ENCODE peak calls at places on chromosomes 12 and 14, in ten cellular contexts. B, E, Q, Y, K, J, I, D, L and U are unnamed samples.

GRCh38 chr12:96054262-96054645 is 18.9 kb upstream of the LTA4H start:
- DNase-seq in J (no peak), I (no peak), Q (no peak), K (no peak), B (no peak), D (no peak), L (no peak), E (no peak), Y (no peak), U (no peak)

GRCh38 chr14:60266021-60266937 is 17.3 kb downstream of the PPM1A start:
- DNase-seq in B (no peak), D (peak), I (no peak), J (peak), Q (no peak), L (peak), K (no peak), E (no peak), Y (no peak), U (no peak)

GRCh38 chr14:104115691-104116543 is 22.5 kb upstream of the KIF26A start:
- DNase-seq in I (no peak), Q (no peak), B (peak), Y (peak), D (no peak), J (no peak), K (peak), E (no peak), L (peak), U (no peak)

GRCh38 chr14:101248840-101249675 is 312.2 kb upstream of the DIO3 start:
- DNase-seq in B (no peak), Y (no peak), J (no peak), L (peak), K (peak), E (no peak), D (no peak), Q (peak), I (no peak), U (peak)

GRCh38 chr12:114919479-114919878 is 235.5 kb upstream of the TBX3 start:
- DNase-seq in Q (no peak), L (no peak), E (no peak), B (no peak), Y (no peak), I (no peak), D (no peak), K (no peak), J (no peak), U (no peak)

GRCh38 chr14:69443296-69443805 is 41.2 kb upstream of the PLEKHD1 start:
- DNase-seq in Q (no peak), K (no peak), Y (no peak), B (no peak), I (no peak), J (no peak), L (no peak), D (no peak), E (no peak), U (no peak)

GRCh38 chr14:67276131-67276530 is 34.9 kb downstream of the PALS1 start:
- DNase-seq in L (no peak), Q (no peak), K (no peak), E (no peak), B (no peak), D (no peak), J (no peak), Y (no peak), I (no peak), U (no peak)

GRCh38 chr14:22386924-22387775 is 201.9 kb downstream of the DAD1 start:
- DNase-seq in B (no peak), I (peak), K (peak), D (peak), E (peak), Y (peak), Q (peak), J (peak), L (peak), U (no peak)

GRCh38 chr12:19779393-19780056 is 340.2 kb downstream of the AEBP2 start:
- DNase-seq in K (no peak), D (no peak), I (no peak), Y (no peak), Q (no peak), B (no peak), J (no peak), E (no peak), L (no peak), U (no peak)

GRCh38 chr12:69608114-69608513 is 2.6 kb downstream of the LRRC10 start:
- DNase-seq in D (no peak), B (no peak), J (peak), Y (no peak), Q (no peak), L (no peak), I (no peak), K (no peak), E (no peak), U (no peak)

GRCh38 chr12:123253606-123254459 is 17.8 kb downstream of the CDK2AP1 start:
- DNase-seq in B (no peak), D (no peak), J (no peak), K (peak), I (peak), Q (no peak), L (peak), Y (no peak), E (no peak), U (no peak)

GRCh38 chr12:96225003-96225855 is 31.1 kb downstream of the ELK3 start:
- DNase-seq in L (peak), E (no peak), Q (no peak), J (no peak), K (no peak), I (no peak), B (no peak), Y (no peak), D (no peak), U (no peak)

GRCh38 chr12:57609781-57610552 is 1.3 kb upstream of the ARHGEF25 start:
- DNase-seq in Q (no peak), B (no peak), K (no peak), E (no peak), J (no peak), L (no peak), Y (no peak), D (no peak), I (no peak), U (no peak)

GRCh38 chr12:131865196-131865875 is 29.1 kb upstream of the ULK1 start:
- DNase-seq in D (peak), J (no peak), E (peak), B (no peak), I (no peak), K (no peak), L (no peak), Q (peak), Y (no peak), U (no peak)

GRCh38 chr14:53517276-53517960 is 364.3 kb upstream of the DDHD1 start:
- DNase-seq in Y (no peak), L (no peak), Q (no peak), J (no peak), K (no peak), D (no peak), B (no peak), E (peak), I (no peak), U (no peak)

GRCh38 chr12:131390408-131391100 is 320.3 kb upstream of the SFSWAP start:
- DNase-seq in D (peak), J (peak), Q (no peak), Y (peak), K (no peak), E (no peak), B (no peak), L (no peak), I (no peak), U (no peak)

GRCh38 chr12:57746025-57746424 is 1.2 kb downstream of the TSPAN31 start:
- DNase-seq in L (no peak), B (no peak), E (no peak), Y (no peak), K (no peak), J (no peak), Q (no peak), D (no peak), I (no peak), U (no peak)

GRCh38 chr12:2009623-2010022 is 5.4 kb upstream of the DCP1B start:
- DNase-seq in E (no peak), Q (no peak), I (no peak), D (no peak), L (no peak), Y (no peak), J (no peak), B (no peak), K (no peak), U (no peak)

GRCh38 chr12:47846294-47846996 is 26.7 kb upstream of the HDAC7 start:
- DNase-seq in E (no peak), L (no peak), Y (no peak), B (no peak), I (no peak), J (no peak), K (no peak), D (no peak), Q (no peak), U (no peak)

DNA sequence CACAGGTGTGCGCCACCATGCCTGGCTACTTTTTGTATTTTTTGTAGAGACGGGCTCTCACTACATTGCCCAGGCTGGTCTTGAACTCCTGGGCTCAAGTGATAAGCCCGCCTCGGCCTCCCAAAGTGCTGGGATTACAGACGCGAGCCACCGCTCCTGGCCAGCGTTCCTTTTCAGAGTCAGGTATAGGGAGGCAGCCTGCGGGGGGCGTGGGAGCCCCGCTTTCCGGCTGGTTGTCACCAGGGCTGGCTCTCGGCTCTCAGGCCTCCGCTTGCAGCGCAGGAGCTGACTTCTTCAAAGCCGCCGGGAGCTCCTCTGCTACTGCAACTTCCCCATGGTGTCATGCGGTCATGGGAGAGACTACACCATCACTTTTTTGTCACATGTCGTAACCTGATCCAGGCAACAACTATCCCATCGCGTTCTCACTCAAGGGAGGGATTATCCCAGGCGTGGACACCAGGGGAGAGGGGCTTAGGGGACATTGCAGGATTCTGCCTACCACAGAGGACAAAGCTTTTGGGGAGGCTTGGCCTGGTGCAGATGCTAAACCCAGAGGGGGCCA is 129.4 kb downstream of the SCARB1 start:
- DNase-seq in E (peak), D (no peak), Q (no peak), J (peak), B (no peak), Y (peak), K (no peak), I (peak), L (no peak), U (no peak)
- TF ChIP-seq POLR2A in E (no peak), D (no peak), Q (no peak), J (no peak), B (no peak), Y (no peak), K (no peak), I (no peak), L (no peak), U (no peak)

GRCh38 chr12:116277393-116278258 is at the start of gene MED13L:
- DNase-seq in I (peak), D (peak), B (peak), E (peak), Q (peak), J (peak), K (peak), Y (peak), L (peak), U (peak)
- TF ChIP-seq POLR2A in I (peak), D (peak), B (no peak), E (peak), Q (peak), J (no peak), K (no peak), Y (peak), L (peak), U (no peak)

GRCh38 chr12:121776190-121777098 is 17.0 kb downstream of the RHOF start:
- DNase-seq in B (peak), J (peak), I (peak), K (peak), Y (peak), D (peak), E (peak), Q (peak), L (peak), U (no peak)
- TF ChIP-seq POLR2A in B (no peak), J (no peak), I (no peak), K (no peak), Y (no peak), D (no peak), E (no peak), Q (no peak), L (no peak), U (no peak)

DNA sequence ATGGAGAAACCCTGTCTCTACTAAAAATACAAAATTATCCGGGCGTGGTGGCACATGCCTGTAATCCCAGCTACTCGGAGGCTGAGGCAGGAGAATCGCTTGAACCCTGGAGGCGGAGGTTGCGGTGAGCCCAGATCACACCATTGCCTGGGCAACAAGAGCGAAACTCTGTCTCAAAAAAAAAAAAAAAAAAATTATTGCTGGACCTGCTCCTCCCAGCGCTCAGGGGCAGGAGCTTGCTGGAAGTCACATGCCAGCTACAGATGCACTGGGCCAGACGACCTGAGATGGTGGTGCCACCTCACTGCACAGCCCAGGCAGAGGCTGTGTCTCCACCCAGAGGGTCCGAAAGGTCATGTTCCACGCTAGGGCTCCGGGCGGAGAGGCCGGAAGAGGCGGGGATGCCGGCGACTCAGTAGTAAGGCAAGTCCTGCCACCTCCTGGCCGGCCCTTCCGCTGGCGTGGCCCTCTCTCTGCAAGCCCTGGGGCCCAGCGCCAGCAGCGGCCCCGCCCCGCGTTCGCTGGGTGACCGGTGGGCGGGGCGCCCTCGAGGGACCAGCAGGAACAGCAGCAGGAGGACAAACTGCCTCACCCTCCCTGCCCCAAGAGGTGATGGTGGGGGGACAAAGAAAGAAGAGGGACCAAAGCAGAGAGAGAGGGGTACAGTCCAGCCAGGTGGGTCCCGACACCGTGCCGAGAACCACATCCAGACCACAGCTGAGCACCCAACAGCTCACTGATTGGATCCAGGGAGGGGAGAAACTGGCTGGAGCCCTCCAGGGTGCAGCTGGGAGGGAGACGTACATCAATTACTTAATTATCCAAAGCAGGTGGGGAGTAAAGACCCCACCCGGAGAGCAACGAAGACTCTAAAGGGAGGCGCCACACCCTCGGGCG is 3.6 kb upstream of the RHOF start:
- DNase-seq in E (peak), K (peak), I (peak), D (peak), Y (peak), J (peak), B (peak), Q (no peak), L (peak), U (peak)
- TF ChIP-seq POLR2A in E (no peak), K (no peak), I (peak), D (peak), Y (peak), J (peak), B (no peak), Q (no peak), L (peak), U (peak)